ENCODE peak calls at places on chromosome 22, in five cellular contexts. One of them, this sample, is unnamed.

GRCh38 chr22:44042822-44043221 is 18.7 kb downstream of the PARVB start:
- DNase-seq in HepG2: no peak
- DNase-seq in K562: no peak
- DNase-seq in H1: no peak
- DNase-seq in GM12878: no peak
- DNase-seq in this sample: no peak

GRCh38 chr22:41919357-41920224 is 4.7 kb upstream of the SHISA8 start:
- DNase-seq in GM12878: peak
- DNase-seq in HepG2: no peak
- DNase-seq in K562: peak
- DNase-seq in H1: peak
- DNase-seq in this sample: no peak

GRCh38 chr22:22424210-22424800 is 84.2 kb downstream of the ZNF280B start:
- DNase-seq in K562: no peak
- DNase-seq in HepG2: no peak
- DNase-seq in GM12878: no peak
- DNase-seq in H1: no peak
- DNase-seq in this sample: no peak

GRCh38 chr22:44371741-44372525 is 59.2 kb upstream of the SHISAL1 start:
- DNase-seq in GM12878: no peak
- DNase-seq in H1: no peak
- DNase-seq in K562: no peak
- DNase-seq in HepG2: no peak
- DNase-seq in this sample: no peak

GRCh38 chr22:36136475-36136874 is 24.1 kb downstream of the APOL3 start:
- DNase-seq in GM12878: no peak
- DNase-seq in H1: no peak
- DNase-seq in HepG2: no peak
- DNase-seq in K562: no peak
- DNase-seq in this sample: no peak

GRCh38 chr22:22802346-22802970 is 85.2 kb upstream of the IGLL5 start:
- DNase-seq in HepG2: no peak
- DNase-seq in H1: no peak
- DNase-seq in K562: peak
- DNase-seq in GM12878: no peak
- DNase-seq in this sample: no peak

GRCh38 chr22:49658902-49659280 is 168.8 kb downstream of the BRD1 start:
- DNase-seq in K562: no peak
- DNase-seq in HepG2: no peak
- DNase-seq in H1: no peak
- DNase-seq in GM12878: no peak
- DNase-seq in this sample: no peak

GRCh38 chr22:20549232-20549841 is 41.9 kb downstream of the MED15 start:
- DNase-seq in H1: no peak
- DNase-seq in HepG2: no peak
- DNase-seq in GM12878: no peak
- DNase-seq in K562: no peak
- DNase-seq in this sample: no peak

GRCh38 chr22:24112188-24112587 is 69.1 kb upstream of the SUSD2 start:
- DNase-seq in K562: no peak
- DNase-seq in H1: no peak
- DNase-seq in GM12878: no peak
- DNase-seq in HepG2: no peak
- DNase-seq in this sample: no peak

GRCh38 chr22:48702573-48703264 is 1125.0 kb downstream of the BRD1 start:
- DNase-seq in HepG2: peak
- DNase-seq in H1: no peak
- DNase-seq in K562: no peak
- DNase-seq in GM12878: no peak
- DNase-seq in this sample: no peak

GRCh38 chr22:47176573-47177333 is 414.3 kb downstream of the TBC1D22A start:
- DNase-seq in K562: no peak
- DNase-seq in GM12878: no peak
- DNase-seq in H1: no peak
- DNase-seq in HepG2: no peak
- DNase-seq in this sample: no peak

GRCh38 chr22:35329114-35329847 is 29.6 kb downstream of the TOM1 start:
- DNase-seq in H1: no peak
- DNase-seq in K562: no peak
- DNase-seq in HepG2: no peak
- DNase-seq in GM12878: no peak
- DNase-seq in this sample: no peak

GRCh38 chr22:36936362-36937116 is 23.1 kb downstream of the CSF2RB start:
- DNase-seq in GM12878: no peak
- DNase-seq in H1: no peak
- DNase-seq in K562: no peak
- DNase-seq in HepG2: no peak
- DNase-seq in this sample: no peak

GRCh38 chr22:23497016-23497885 is 82.8 kb downstream of the IGLL1 start:
- DNase-seq in H1: no peak
- DNase-seq in HepG2: no peak
- DNase-seq in K562: no peak
- DNase-seq in GM12878: no peak
- DNase-seq in this sample: no peak

GRCh38 chr22:48334971-48335370 is 1492.7 kb downstream of the BRD1 start:
- DNase-seq in H1: no peak
- DNase-seq in HepG2: no peak
- DNase-seq in K562: no peak
- DNase-seq in GM12878: no peak
- DNase-seq in this sample: no peak

GRCh38 chr22:48567213-48567975 is 1260.3 kb downstream of the BRD1 start:
- DNase-seq in K562: no peak
- DNase-seq in GM12878: no peak
- DNase-seq in H1: no peak
- DNase-seq in HepG2: no peak
- DNase-seq in this sample: no peak

GRCh38 chr22:42451499-42452145 is 19.4 kb upstream of the NFAM1 start:
- DNase-seq in HepG2: no peak
- DNase-seq in K562: no peak
- DNase-seq in GM12878: no peak
- DNase-seq in H1: no peak
- DNase-seq in this sample: no peak

GRCh38 chr22:38079804-38080203 is 4.2 kb downstream of the SLC16A8 start:
- DNase-seq in GM12878: no peak
- DNase-seq in H1: no peak
- DNase-seq in HepG2: no peak
- DNase-seq in K562: no peak
- DNase-seq in this sample: no peak

GRCh38 chr22:23431337-23432072 is 148.6 kb downstream of the IGLL1 start:
- DNase-seq in H1: no peak
- DNase-seq in HepG2: peak
- DNase-seq in K562: peak
- DNase-seq in GM12878: no peak
- DNase-seq in this sample: no peak

GRCh38 chr22:31093956-31094622 is 13.0 kb downstream of the SMTN start:
- DNase-seq in HepG2: no peak
- DNase-seq in H1: no peak
- DNase-seq in GM12878: no peak
- DNase-seq in K562: no peak
- DNase-seq in this sample: no peak

GRCh38 chr22:45971389-45972028 is 5.5 kb downstream of the WNT7B start:
- DNase-seq in H1: no peak
- DNase-seq in HepG2: no peak
- DNase-seq in GM12878: no peak
- DNase-seq in K562: no peak
- DNase-seq in this sample: no peak
- TF ChIP-seq EZH2 in H1: peak
- TF ChIP-seq EZH2 in HepG2: no peak
- TF ChIP-seq EZH2 in GM12878: no peak
- TF ChIP-seq EZH2 in K562: no peak
- TF ChIP-seq EZH2 in this sample: no peak

GRCh38 chr22:26172389-26172990 is 3.2 kb downstream of the SEZ6L start:
- DNase-seq in HepG2: peak
- DNase-seq in H1: no peak
- DNase-seq in K562: peak
- DNase-seq in GM12878: no peak
- DNase-seq in this sample: peak
- TF ChIP-seq CEBPB in HepG2: no peak
- TF ChIP-seq CEBPB in H1: no peak
- TF ChIP-seq CEBPB in K562: no peak
- TF ChIP-seq CEBPB in GM12878: no peak
- TF ChIP-seq CEBPB in this sample: no peak

DNA sequence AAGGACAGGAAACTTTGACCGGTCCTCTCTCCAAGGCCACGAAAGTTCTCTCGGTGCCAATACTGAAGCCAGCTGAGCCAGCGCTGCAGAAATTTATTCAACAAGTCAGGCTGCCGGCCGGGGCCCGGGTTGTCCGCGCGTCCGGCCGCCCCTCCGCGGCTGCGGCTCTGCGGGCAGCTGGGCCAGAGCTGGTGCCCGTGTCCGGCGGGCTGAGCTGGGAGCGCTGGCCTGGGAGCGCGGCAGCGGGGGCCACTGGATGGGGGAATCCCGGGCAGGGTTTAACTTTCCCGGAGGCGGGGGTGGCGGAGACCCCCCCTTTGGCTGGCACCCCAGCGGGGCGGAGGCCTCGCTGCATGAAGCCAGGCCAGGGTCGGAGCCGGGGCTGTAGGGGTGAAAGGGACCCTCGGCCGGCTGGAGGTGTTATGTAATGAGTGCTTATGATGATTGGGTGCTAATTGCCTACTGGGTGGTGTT is 12.3 kb upstream of the CACNA1I start:
- DNase-seq in H1: no peak
- DNase-seq in GM12878: no peak
- DNase-seq in K562: no peak
- DNase-seq in HepG2: no peak
- DNase-seq in this sample: no peak
- TF ChIP-seq EZH2 in H1: peak
- TF ChIP-seq EZH2 in GM12878: no peak
- TF ChIP-seq EZH2 in K562: no peak
- TF ChIP-seq EZH2 in HepG2: no peak
- TF ChIP-seq EZH2 in this sample: no peak

DNA sequence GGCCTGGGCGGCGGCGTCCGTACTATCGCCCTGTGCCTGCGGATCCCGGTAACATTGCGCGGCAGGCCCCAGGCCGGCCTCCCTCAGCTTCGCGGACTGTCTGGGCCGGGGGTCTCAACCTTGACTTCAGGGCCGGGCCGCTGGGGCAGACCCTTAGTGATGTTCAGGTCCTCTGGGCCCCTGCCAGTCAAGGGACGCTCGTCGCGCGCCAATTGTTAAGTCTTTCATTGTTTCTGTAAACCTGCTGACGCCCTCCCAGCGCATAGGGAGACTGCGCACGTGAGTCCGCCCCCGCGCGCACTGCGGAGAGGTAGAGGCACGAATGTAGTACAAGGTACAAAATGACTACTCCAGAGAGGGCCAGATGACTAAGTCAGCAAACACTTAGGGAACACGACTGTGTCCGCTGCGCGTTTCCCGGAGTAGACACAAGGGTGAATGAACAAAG is 451 bp upstream of the HDHD5 start:
- DNase-seq in GM12878: no peak
- DNase-seq in HepG2: no peak
- DNase-seq in H1: no peak
- DNase-seq in K562: no peak
- DNase-seq in this sample: peak
- TF ChIP-seq CEBPB in GM12878: no peak
- TF ChIP-seq CEBPB in HepG2: no peak
- TF ChIP-seq CEBPB in H1: no peak
- TF ChIP-seq CEBPB in K562: no peak
- TF ChIP-seq CEBPB in this sample: no peak

DNA sequence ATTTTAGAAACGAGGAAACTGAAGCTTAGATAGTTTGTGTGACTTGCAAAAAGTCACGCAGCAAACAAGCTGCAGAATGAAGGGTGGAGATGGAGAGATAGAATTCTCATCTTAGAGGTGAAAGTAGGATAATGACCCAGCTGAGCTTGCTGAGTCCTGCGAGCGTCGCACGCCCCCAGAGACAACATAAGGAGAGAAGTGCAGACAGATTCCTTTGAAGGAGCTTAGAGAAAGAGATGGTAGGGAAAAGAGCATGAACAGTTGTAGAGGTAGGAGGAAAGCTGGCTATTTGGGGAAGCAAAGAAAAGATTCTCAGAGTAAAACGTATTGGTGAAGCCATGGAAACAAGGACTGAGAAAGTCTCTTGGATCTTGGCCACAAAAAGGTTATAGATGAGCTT is 44.7 kb downstream of the FAM83F start:
- DNase-seq in H1: no peak
- DNase-seq in GM12878: no peak
- DNase-seq in HepG2: no peak
- DNase-seq in K562: no peak
- DNase-seq in this sample: no peak
- TF ChIP-seq EZH2 in H1: no peak
- TF ChIP-seq EZH2 in GM12878: no peak
- TF ChIP-seq EZH2 in HepG2: no peak
- TF ChIP-seq EZH2 in K562: no peak
- TF ChIP-seq EZH2 in this sample: no peak

GRCh38 chr22:33242078-33242477 is 183.9 kb upstream of the SYN3 start:
- DNase-seq in H1: no peak
- DNase-seq in GM12878: no peak
- DNase-seq in K562: no peak
- DNase-seq in HepG2: no peak
- DNase-seq in this sample: no peak

GRCh38 chr22:33248927-33249326 is 190.7 kb upstream of the SYN3 start:
- DNase-seq in K562: no peak
- DNase-seq in GM12878: no peak
- DNase-seq in H1: no peak
- DNase-seq in HepG2: no peak
- DNase-seq in this sample: no peak

DNA sequence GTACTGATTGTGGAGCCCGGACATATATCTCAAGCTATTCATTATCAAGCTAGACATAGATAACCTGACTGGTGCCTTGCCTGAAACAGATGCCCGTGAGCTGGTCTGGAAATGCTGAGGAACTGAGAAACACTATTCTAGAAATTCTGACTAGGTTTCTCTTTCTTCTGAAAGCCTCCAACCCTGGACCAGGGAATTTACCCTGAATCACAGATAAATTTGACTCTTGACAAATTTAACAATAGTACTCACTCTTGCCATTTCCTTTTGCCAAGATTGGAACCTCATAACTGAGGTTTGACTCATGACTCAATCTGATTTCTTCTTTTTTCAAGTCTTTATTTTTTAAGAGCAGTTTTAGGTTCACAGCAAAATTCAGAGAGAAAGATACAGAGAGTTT is 189.6 kb upstream of the SYN3 start:
- DNase-seq in GM12878: peak
- DNase-seq in K562: no peak
- DNase-seq in H1: no peak
- DNase-seq in HepG2: no peak
- DNase-seq in this sample: no peak
- TF ChIP-seq CEBPB in GM12878: no peak
- TF ChIP-seq CEBPB in K562: no peak
- TF ChIP-seq CEBPB in H1: no peak
- TF ChIP-seq CEBPB in HepG2: no peak
- TF ChIP-seq CEBPB in this sample: no peak